ENCODE peak calls at places on chromosome 17, in five cellular contexts. One of them, this sample, is unnamed.
A peak's percentile ranks its signal among the peaks of the same experiment; 100 is the strongest.

GRCh38 chr17:29151567-29151966 is 28.6 kb downstream of the MYO18A start:
- DNase-seq in activated CD8-positive, alpha-beta memory T cell treated with anti-CD3 and anti-CD28 coated beads for 48 hours: no peak
- DNase-seq in AG04449: no peak
- DNase-seq in stimulated activated CD8-positive, alpha-beta memory T cell treated with anti-CD3 and anti-CD28 coated beads, Interleukin-12 subunit alpha, Interleukin-12 subunit beta, amount 100 ng/mL, for 1 hour: no peak
- DNase-seq in pons: peak; percentile 85
- DNase-seq in this sample: peak; percentile 84

GRCh38 chr17:45432405-45433113 is at the start of gene ARHGAP27:
- DNase-seq in activated CD8-positive, alpha-beta memory T cell treated with anti-CD3 and anti-CD28 coated beads for 48 hours: no peak
- DNase-seq in stimulated activated CD8-positive, alpha-beta memory T cell treated with anti-CD3 and anti-CD28 coated beads, Interleukin-12 subunit alpha, Interleukin-12 subunit beta, amount 100 ng/mL, for 1 hour: no peak
- DNase-seq in AG04449: no peak
- DNase-seq in pons: no peak
- DNase-seq in this sample: no peak

GRCh38 chr17:44875761-44876160 is 23.5 kb downstream of the EFTUD2 start:
- DNase-seq in activated CD8-positive, alpha-beta memory T cell treated with anti-CD3 and anti-CD28 coated beads for 48 hours: no peak
- DNase-seq in stimulated activated CD8-positive, alpha-beta memory T cell treated with anti-CD3 and anti-CD28 coated beads, Interleukin-12 subunit alpha, Interleukin-12 subunit beta, amount 100 ng/mL, for 1 hour: no peak
- DNase-seq in pons: no peak
- DNase-seq in AG04449: no peak
- DNase-seq in this sample: no peak

GRCh38 chr17:37576281-37576680 is 32.9 kb downstream of the SYNRG start:
- DNase-seq in AG04449: no peak
- DNase-seq in stimulated activated CD8-positive, alpha-beta memory T cell treated with anti-CD3 and anti-CD28 coated beads, Interleukin-12 subunit alpha, Interleukin-12 subunit beta, amount 100 ng/mL, for 1 hour: no peak
- DNase-seq in pons: no peak
- DNase-seq in activated CD8-positive, alpha-beta memory T cell treated with anti-CD3 and anti-CD28 coated beads for 48 hours: no peak
- DNase-seq in this sample: no peak

GRCh38 chr17:30996481-30996880 is 25.6 kb downstream of the RNF135 start:
- DNase-seq in AG04449: no peak
- DNase-seq in activated CD8-positive, alpha-beta memory T cell treated with anti-CD3 and anti-CD28 coated beads for 48 hours: no peak
- DNase-seq in pons: no peak
- DNase-seq in stimulated activated CD8-positive, alpha-beta memory T cell treated with anti-CD3 and anti-CD28 coated beads, Interleukin-12 subunit alpha, Interleukin-12 subunit beta, amount 100 ng/mL, for 1 hour: no peak
- DNase-seq in this sample: no peak

GRCh38 chr17:65987988-65988387 is 203.9 kb downstream of the CEP112 start:
- DNase-seq in pons: no peak
- DNase-seq in AG04449: no peak
- DNase-seq in activated CD8-positive, alpha-beta memory T cell treated with anti-CD3 and anti-CD28 coated beads for 48 hours: no peak
- DNase-seq in stimulated activated CD8-positive, alpha-beta memory T cell treated with anti-CD3 and anti-CD28 coated beads, Interleukin-12 subunit alpha, Interleukin-12 subunit beta, amount 100 ng/mL, for 1 hour: no peak
- DNase-seq in this sample: no peak

GRCh38 chr17:49646391-49647255 is 31.3 kb downstream of the SPOP start:
- DNase-seq in activated CD8-positive, alpha-beta memory T cell treated with anti-CD3 and anti-CD28 coated beads for 48 hours: no peak
- DNase-seq in stimulated activated CD8-positive, alpha-beta memory T cell treated with anti-CD3 and anti-CD28 coated beads, Interleukin-12 subunit alpha, Interleukin-12 subunit beta, amount 100 ng/mL, for 1 hour: no peak
- DNase-seq in AG04449: peak; percentile 26
- DNase-seq in pons: no peak
- DNase-seq in this sample: peak; percentile 97

GRCh38 chr17:33469911-33470310 is 176.8 kb upstream of the ASIC2 start:
- DNase-seq in pons: no peak
- DNase-seq in stimulated activated CD8-positive, alpha-beta memory T cell treated with anti-CD3 and anti-CD28 coated beads, Interleukin-12 subunit alpha, Interleukin-12 subunit beta, amount 100 ng/mL, for 1 hour: no peak
- DNase-seq in AG04449: peak; percentile 55
- DNase-seq in activated CD8-positive, alpha-beta memory T cell treated with anti-CD3 and anti-CD28 coated beads for 48 hours: no peak
- DNase-seq in this sample: peak; percentile 35

GRCh38 chr17:44331249-44331760 is 6.7 kb upstream of the SLC25A39 start:
- DNase-seq in stimulated activated CD8-positive, alpha-beta memory T cell treated with anti-CD3 and anti-CD28 coated beads, Interleukin-12 subunit alpha, Interleukin-12 subunit beta, amount 100 ng/mL, for 1 hour: peak; percentile 45
- DNase-seq in activated CD8-positive, alpha-beta memory T cell treated with anti-CD3 and anti-CD28 coated beads for 48 hours: no peak
- DNase-seq in pons: peak; percentile 88
- DNase-seq in AG04449: no peak
- DNase-seq in this sample: peak; percentile 72

GRCh38 chr17:47719411-47720152 is 13.5 kb upstream of the TBX21 start:
- DNase-seq in AG04449: peak; percentile 21
- DNase-seq in pons: no peak
- DNase-seq in stimulated activated CD8-positive, alpha-beta memory T cell treated with anti-CD3 and anti-CD28 coated beads, Interleukin-12 subunit alpha, Interleukin-12 subunit beta, amount 100 ng/mL, for 1 hour: no peak
- DNase-seq in activated CD8-positive, alpha-beta memory T cell treated with anti-CD3 and anti-CD28 coated beads for 48 hours: no peak
- DNase-seq in this sample: peak; percentile 87

GRCh38 chr17:35981908-35982330 is 622 bp upstream of the CCL16 start:
- DNase-seq in stimulated activated CD8-positive, alpha-beta memory T cell treated with anti-CD3 and anti-CD28 coated beads, Interleukin-12 subunit alpha, Interleukin-12 subunit beta, amount 100 ng/mL, for 1 hour: no peak
- DNase-seq in activated CD8-positive, alpha-beta memory T cell treated with anti-CD3 and anti-CD28 coated beads for 48 hours: no peak
- DNase-seq in AG04449: no peak
- DNase-seq in pons: no peak
- DNase-seq in this sample: no peak

GRCh38 chr17:39929657-39930407 is 2.3 kb downstream of the LRRC3C start:
- DNase-seq in AG04449: peak; percentile 60
- DNase-seq in stimulated activated CD8-positive, alpha-beta memory T cell treated with anti-CD3 and anti-CD28 coated beads, Interleukin-12 subunit alpha, Interleukin-12 subunit beta, amount 100 ng/mL, for 1 hour: no peak
- DNase-seq in pons: no peak
- DNase-seq in activated CD8-positive, alpha-beta memory T cell treated with anti-CD3 and anti-CD28 coated beads for 48 hours: no peak
- DNase-seq in this sample: peak; percentile 63

GRCh38 chr17:82674656-82675475 is 23.6 kb downstream of the RAB40B start:
- DNase-seq in activated CD8-positive, alpha-beta memory T cell treated with anti-CD3 and anti-CD28 coated beads for 48 hours: no peak
- DNase-seq in stimulated activated CD8-positive, alpha-beta memory T cell treated with anti-CD3 and anti-CD28 coated beads, Interleukin-12 subunit alpha, Interleukin-12 subunit beta, amount 100 ng/mL, for 1 hour: no peak
- DNase-seq in pons: peak; percentile 97
- DNase-seq in AG04449: no peak
- DNase-seq in this sample: no peak

GRCh38 chr17:76408037-76408849 is 23.8 kb downstream of the SPHK1 start:
- DNase-seq in pons: peak; percentile 34
- DNase-seq in activated CD8-positive, alpha-beta memory T cell treated with anti-CD3 and anti-CD28 coated beads for 48 hours: no peak
- DNase-seq in stimulated activated CD8-positive, alpha-beta memory T cell treated with anti-CD3 and anti-CD28 coated beads, Interleukin-12 subunit alpha, Interleukin-12 subunit beta, amount 100 ng/mL, for 1 hour: peak; percentile 56
- DNase-seq in AG04449: no peak
- DNase-seq in this sample: peak; percentile 62

GRCh38 chr17:48526986-48527741 is 3.6 kb downstream of the HOXB1 start:
- DNase-seq in pons: no peak
- DNase-seq in stimulated activated CD8-positive, alpha-beta memory T cell treated with anti-CD3 and anti-CD28 coated beads, Interleukin-12 subunit alpha, Interleukin-12 subunit beta, amount 100 ng/mL, for 1 hour: no peak
- DNase-seq in activated CD8-positive, alpha-beta memory T cell treated with anti-CD3 and anti-CD28 coated beads for 48 hours: no peak
- DNase-seq in AG04449: no peak
- DNase-seq in this sample: no peak

GRCh38 chr17:8151641-8152111 is 528 bp downstream of the PER1 start:
- DNase-seq in activated CD8-positive, alpha-beta memory T cell treated with anti-CD3 and anti-CD28 coated beads for 48 hours: no peak
- DNase-seq in stimulated activated CD8-positive, alpha-beta memory T cell treated with anti-CD3 and anti-CD28 coated beads, Interleukin-12 subunit alpha, Interleukin-12 subunit beta, amount 100 ng/mL, for 1 hour: no peak
- DNase-seq in AG04449: no peak
- DNase-seq in pons: no peak
- DNase-seq in this sample: peak; percentile 61

GRCh38 chr17:77214743-77215142 is 74.0 kb downstream of the SEC14L1 start:
- DNase-seq in pons: peak; percentile 91
- DNase-seq in activated CD8-positive, alpha-beta memory T cell treated with anti-CD3 and anti-CD28 coated beads for 48 hours: no peak
- DNase-seq in AG04449: no peak
- DNase-seq in stimulated activated CD8-positive, alpha-beta memory T cell treated with anti-CD3 and anti-CD28 coated beads, Interleukin-12 subunit alpha, Interleukin-12 subunit beta, amount 100 ng/mL, for 1 hour: no peak
- DNase-seq in this sample: peak; percentile 53

GRCh38 chr17:18248300-18248731 is 10.2 kb downstream of the FLII start:
- DNase-seq in AG04449: no peak
- DNase-seq in stimulated activated CD8-positive, alpha-beta memory T cell treated with anti-CD3 and anti-CD28 coated beads, Interleukin-12 subunit alpha, Interleukin-12 subunit beta, amount 100 ng/mL, for 1 hour: peak; percentile 39
- DNase-seq in activated CD8-positive, alpha-beta memory T cell treated with anti-CD3 and anti-CD28 coated beads for 48 hours: no peak
- DNase-seq in pons: peak; percentile 90
- DNase-seq in this sample: peak; percentile 66

GRCh38 chr17:37830151-37830993 is 85.5 kb upstream of the HNF1B start:
- DNase-seq in pons: no peak
- DNase-seq in activated CD8-positive, alpha-beta memory T cell treated with anti-CD3 and anti-CD28 coated beads for 48 hours: no peak
- DNase-seq in stimulated activated CD8-positive, alpha-beta memory T cell treated with anti-CD3 and anti-CD28 coated beads, Interleukin-12 subunit alpha, Interleukin-12 subunit beta, amount 100 ng/mL, for 1 hour: no peak
- DNase-seq in AG04449: no peak
- DNase-seq in this sample: no peak

GRCh38 chr17:65750678-65751077 is 189.2 kb upstream of the AXIN2 start:
- DNase-seq in AG04449: peak; percentile 50
- DNase-seq in pons: peak; percentile 53
- DNase-seq in stimulated activated CD8-positive, alpha-beta memory T cell treated with anti-CD3 and anti-CD28 coated beads, Interleukin-12 subunit alpha, Interleukin-12 subunit beta, amount 100 ng/mL, for 1 hour: peak; percentile 17
- DNase-seq in activated CD8-positive, alpha-beta memory T cell treated with anti-CD3 and anti-CD28 coated beads for 48 hours: no peak
- DNase-seq in this sample: peak; percentile 96

GRCh38 chr17:77208217-77208808 is 67.5 kb downstream of the SEC14L1 start:
- DNase-seq in activated CD8-positive, alpha-beta memory T cell treated with anti-CD3 and anti-CD28 coated beads for 48 hours: no peak
- DNase-seq in stimulated activated CD8-positive, alpha-beta memory T cell treated with anti-CD3 and anti-CD28 coated beads, Interleukin-12 subunit alpha, Interleukin-12 subunit beta, amount 100 ng/mL, for 1 hour: no peak
- DNase-seq in AG04449: no peak
- DNase-seq in pons: peak; percentile 91
- DNase-seq in this sample: no peak

GRCh38 chr17:58789160-58789559 is 33.5 kb downstream of the PPM1E start:
- DNase-seq in activated CD8-positive, alpha-beta memory T cell treated with anti-CD3 and anti-CD28 coated beads for 48 hours: no peak
- DNase-seq in pons: no peak
- DNase-seq in stimulated activated CD8-positive, alpha-beta memory T cell treated with anti-CD3 and anti-CD28 coated beads, Interleukin-12 subunit alpha, Interleukin-12 subunit beta, amount 100 ng/mL, for 1 hour: no peak
- DNase-seq in AG04449: no peak
- DNase-seq in this sample: no peak

GRCh38 chr17:73401911-73402310 is 90.1 kb upstream of the CDC42EP4 start:
- DNase-seq in AG04449: no peak
- DNase-seq in activated CD8-positive, alpha-beta memory T cell treated with anti-CD3 and anti-CD28 coated beads for 48 hours: no peak
- DNase-seq in stimulated activated CD8-positive, alpha-beta memory T cell treated with anti-CD3 and anti-CD28 coated beads, Interleukin-12 subunit alpha, Interleukin-12 subunit beta, amount 100 ng/mL, for 1 hour: no peak
- DNase-seq in pons: no peak
- DNase-seq in this sample: no peak

GRCh38 chr17:44170499-44171201 is at the start of gene ASB16:
- DNase-seq in pons: no peak
- DNase-seq in stimulated activated CD8-positive, alpha-beta memory T cell treated with anti-CD3 and anti-CD28 coated beads, Interleukin-12 subunit alpha, Interleukin-12 subunit beta, amount 100 ng/mL, for 1 hour: no peak
- DNase-seq in AG04449: no peak
- DNase-seq in activated CD8-positive, alpha-beta memory T cell treated with anti-CD3 and anti-CD28 coated beads for 48 hours: no peak
- DNase-seq in this sample: no peak

GRCh38 chr17:39564201-39564828 is 43.4 kb downstream of the NEUROD2 start:
- DNase-seq in AG04449: no peak
- DNase-seq in activated CD8-positive, alpha-beta memory T cell treated with anti-CD3 and anti-CD28 coated beads for 48 hours: no peak
- DNase-seq in pons: no peak
- DNase-seq in stimulated activated CD8-positive, alpha-beta memory T cell treated with anti-CD3 and anti-CD28 coated beads, Interleukin-12 subunit alpha, Interleukin-12 subunit beta, amount 100 ng/mL, for 1 hour: no peak
- DNase-seq in this sample: no peak

GRCh38 chr17:28174352-28175046 is 132.0 kb downstream of the NLK start:
- DNase-seq in pons: no peak
- DNase-seq in AG04449: no peak
- DNase-seq in activated CD8-positive, alpha-beta memory T cell treated with anti-CD3 and anti-CD28 coated beads for 48 hours: no peak
- DNase-seq in stimulated activated CD8-positive, alpha-beta memory T cell treated with anti-CD3 and anti-CD28 coated beads, Interleukin-12 subunit alpha, Interleukin-12 subunit beta, amount 100 ng/mL, for 1 hour: no peak
- DNase-seq in this sample: no peak

GRCh38 chr17:68707032-68707431 is 105.9 kb upstream of the FAM20A start:
- DNase-seq in AG04449: peak; percentile 62
- DNase-seq in stimulated activated CD8-positive, alpha-beta memory T cell treated with anti-CD3 and anti-CD28 coated beads, Interleukin-12 subunit alpha, Interleukin-12 subunit beta, amount 100 ng/mL, for 1 hour: no peak
- DNase-seq in pons: no peak
- DNase-seq in activated CD8-positive, alpha-beta memory T cell treated with anti-CD3 and anti-CD28 coated beads for 48 hours: no peak
- DNase-seq in this sample: no peak